ENCODE peak calls at places on chromosomes 13 and 19, in five cellular contexts. W is memory B cell; P is glutamatergic neuron; U is lung; Y is CD4-positive, alpha-beta memory T cell. G is an unnamed sample.

GRCh38 chr19:30393046-30393445 is 20.9 kb downstream of the ZNF536 start:
- DNase-seq in W (no peak), P (no peak), U (no peak), Y (no peak), G (peak; percentile 33)

GRCh38 chr13:49714757-49715156 is 23.5 kb upstream of the EBPL start:
- DNase-seq in W (no peak), P (no peak), U (no peak), Y (no peak), G (no peak)

GRCh38 chr19:3224346-3225325 is at the start of gene CELF5:
- DNase-seq in W (no peak), P (peak; percentile 80), U (no peak), Y (peak; percentile 50), G (no peak)

GRCh38 chr19:40806385-40807146 is 7.6 kb downstream of the EGLN2 start:
- DNase-seq in W (peak; percentile 56), P (peak; percentile 94), U (peak; percentile 82), Y (peak; percentile 82), G (peak; percentile 90)

GRCh38 chr19:934865-935422 is 9.1 kb downstream of the ARID3A start:
- DNase-seq in W (no peak), P (no peak), U (peak; percentile 91), Y (no peak), G (no peak)

GRCh38 chr13:99908129-99908805 is 63.3 kb downstream of the ZIC5 start:
- DNase-seq in W (no peak), P (no peak), U (no peak), Y (no peak), G (no peak)

GRCh38 chr19:46221981-46222610 is 7.4 kb upstream of the IGFL1 start:
- DNase-seq in W (no peak), P (no peak), U (peak; percentile 85), Y (no peak), G (peak; percentile 50)

GRCh38 chr13:36421447-36421846 is 10.8 kb upstream of the CCNA1 start:
- DNase-seq in W (no peak), P (no peak), U (no peak), Y (no peak), G (no peak)

GRCh38 chr19:16143399-16144215 is at the start of gene HSH2D:
- DNase-seq in W (peak; percentile 85), P (no peak), U (peak; percentile 81), Y (peak; percentile 79), G (peak; percentile 59)

GRCh38 chr13:50463662-50464061 is 379.8 kb downstream of the DLEU7 start:
- DNase-seq in W (no peak), P (no peak), U (no peak), Y (no peak), G (no peak)

GRCh38 chr13:106566682-106567420 is 1.1 kb downstream of the ARGLU1 start:
- DNase-seq in W (peak; percentile 13), P (peak; percentile 54), U (peak; percentile 75), Y (peak; percentile 17), G (no peak)

GRCh38 chr13:41216160-41216559 is 21.8 kb upstream of the KBTBD7 start:
- DNase-seq in W (no peak), P (no peak), U (no peak), Y (no peak), G (no peak)

GRCh38 chr13:48962281-48962680 is 13.4 kb upstream of the FNDC3A start:
- DNase-seq in W (no peak), P (no peak), U (peak; percentile 37), Y (no peak), G (no peak)

GRCh38 chr13:21684576-21684975 is 13.7 kb downstream of the FGF9 start:
- DNase-seq in W (no peak), P (no peak), U (no peak), Y (no peak), G (no peak)

GRCh38 chr19:35609881-35610353 is 2.6 kb upstream of the HAUS5 start:
- DNase-seq in W (peak; percentile 64), P (no peak), U (no peak), Y (peak; percentile 50), G (no peak)

GRCh38 chr13:27329210-27329609 is 58.6 kb downstream of the RASL11A start:
- DNase-seq in W (no peak), P (no peak), U (no peak), Y (no peak), G (no peak)

GRCh38 chr19:48558018-48558684 is 6.2 kb downstream of the SULT2B1 start:
- DNase-seq in W (no peak), P (no peak), U (no peak), Y (no peak), G (no peak)

GRCh38 chr19:39078436-39079200 is 5.5 kb upstream of the ACP7 start:
- DNase-seq in W (no peak), P (no peak), U (no peak), Y (no peak), G (no peak)

GRCh38 chr19:676007-676342 is 217 bp upstream of the FSTL3 start:
- DNase-seq in W (no peak), P (no peak), U (no peak), Y (no peak), G (no peak)

GRCh38 chr13:72823081-72823480 is 41.1 kb downstream of the PIBF1 start:
- DNase-seq in W (no peak), P (no peak), U (no peak), Y (no peak), G (no peak)